ENCODE peak calls at places on chromosome 7, in four cellular contexts. U is H1, E is H9, A is IMR-90. C is an unnamed sample.
A peak's percentile ranks its signal among the peaks of the same experiment; 100 is the strongest.

GRCh38 chr7:77368974-77369373 is 47.2 kb downstream of the GSAP start:
- DNase-seq in U (no peak), E (no peak), A (peak; percentile 16), C (no peak)

GRCh38 chr7:94188350-94188749 is 184.2 kb upstream of the BET1 start:
- DNase-seq in E (no peak), U (no peak), A (no peak), C (no peak)

GRCh38 chr7:26100940-26101339 is 51.1 kb upstream of the NFE2L3 start:
- DNase-seq in A (no peak), U (no peak), E (no peak), C (no peak)

GRCh38 chr7:30260246-30260768 is 24.1 kb upstream of the ZNRF2 start:
- DNase-seq in E (no peak), A (no peak), U (no peak), C (no peak)

GRCh38 chr7:29139191-29139590 is 7.1 kb downstream of the CPVL start:
- DNase-seq in A (no peak), E (no peak), U (no peak), C (peak; percentile 40)

GRCh38 chr7:131087756-131088658 is 239.7 kb upstream of the MKLN1 start:
- DNase-seq in U (no peak), A (no peak), E (no peak), C (peak; percentile 79)

GRCh38 chr7:3009086-3009485 is 34.6 kb downstream of the CARD11 start:
- DNase-seq in U (no peak), A (no peak), E (no peak), C (no peak)

GRCh38 chr7:114703677-114704076 is 218.2 kb upstream of the MDFIC start:
- DNase-seq in E (no peak), A (peak; percentile 42), U (no peak), C (no peak)

GRCh38 chr7:91913612-91914011 is 27.1 kb upstream of the AKAP9 start:
- DNase-seq in A (peak; percentile 52), E (no peak), U (no peak), C (no peak)

GRCh38 chr7:98078197-98078870 is 28.3 kb upstream of the LMTK2 start:
- DNase-seq in A (no peak), U (no peak), E (no peak), C (no peak)

GRCh38 chr7:36459236-36459960 is 69.7 kb downstream of the ANLN start:
- DNase-seq in U (no peak), E (no peak), A (no peak), C (peak; percentile 94)

GRCh38 chr7:109479388-109479787 is 909.7 kb downstream of the DNAJB9 start:
- DNase-seq in A (no peak), U (no peak), E (no peak), C (no peak)

GRCh38 chr7:51647931-51648351 is 331.3 kb upstream of the COBL start:
- DNase-seq in E (no peak), A (no peak), U (no peak), C (no peak)

GRCh38 chr7:18495412-18496335 is at the start of gene HDAC9:
- DNase-seq in E (peak; percentile 66), A (peak; percentile 48), U (no peak), C (peak; percentile 83)

GRCh38 chr7:80312139-80312661 is 177.6 kb downstream of the GNAI1 start:
- DNase-seq in A (peak; percentile 94), E (no peak), U (no peak), C (peak; percentile 87)

GRCh38 chr7:18468794-18469193 is 26.8 kb upstream of the HDAC9 start:
- DNase-seq in U (no peak), E (no peak), A (no peak), C (no peak)

GRCh38 chr7:32059289-32060045 is 10.7 kb downstream of the PDE1C start:
- DNase-seq in A (peak; percentile 71), U (no peak), E (no peak), C (peak; percentile 4)

GRCh38 chr7:85407401-85407800 is 220.5 kb upstream of the SEMA3D start:
- DNase-seq in U (no peak), A (no peak), E (no peak), C (no peak)

GRCh38 chr7:56175086-56175760 is 59.0 kb upstream of the NUPR2 start:
- DNase-seq in A (no peak), U (no peak), E (no peak), C (no peak)

DNA sequence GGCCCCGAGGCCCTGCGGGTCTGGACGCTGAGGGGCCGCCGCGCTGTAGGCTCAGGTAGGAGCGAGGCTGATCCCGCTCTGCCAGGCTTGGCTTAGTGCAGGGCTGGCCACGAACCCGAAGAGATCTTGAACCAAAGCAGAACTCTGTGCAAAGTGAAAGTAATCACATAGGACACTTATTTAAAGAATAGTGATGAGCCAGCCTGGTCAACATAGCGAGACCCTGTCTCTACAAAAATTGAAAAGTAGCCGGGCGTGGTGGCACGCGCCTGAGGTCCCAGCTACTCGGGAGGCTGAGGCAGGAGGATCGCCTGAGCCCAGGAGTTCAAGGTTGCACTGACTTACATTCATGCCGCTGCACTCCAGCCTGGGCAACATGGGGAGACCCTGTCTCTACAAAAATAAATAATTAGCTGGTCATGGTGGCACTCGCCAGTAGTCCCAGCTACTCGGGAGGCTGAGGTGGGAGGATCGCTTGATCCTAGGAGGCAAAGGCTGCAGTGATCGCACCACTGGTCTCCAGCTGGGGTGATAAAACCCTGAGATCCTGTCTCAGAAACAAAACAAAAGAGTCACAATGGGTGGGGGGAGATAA is 538 bp downstream of the ZSCAN25 start:
- DNase-seq in E (no peak), U (no peak), A (no peak), C (peak; percentile 86)
- H3K4ac ChIP-seq in E (no peak overlapping the region), U (no peak overlapping the region), A (peak overlapping the region; percentile 72), C (peak overlapping the region; percentile 57)

DNA sequence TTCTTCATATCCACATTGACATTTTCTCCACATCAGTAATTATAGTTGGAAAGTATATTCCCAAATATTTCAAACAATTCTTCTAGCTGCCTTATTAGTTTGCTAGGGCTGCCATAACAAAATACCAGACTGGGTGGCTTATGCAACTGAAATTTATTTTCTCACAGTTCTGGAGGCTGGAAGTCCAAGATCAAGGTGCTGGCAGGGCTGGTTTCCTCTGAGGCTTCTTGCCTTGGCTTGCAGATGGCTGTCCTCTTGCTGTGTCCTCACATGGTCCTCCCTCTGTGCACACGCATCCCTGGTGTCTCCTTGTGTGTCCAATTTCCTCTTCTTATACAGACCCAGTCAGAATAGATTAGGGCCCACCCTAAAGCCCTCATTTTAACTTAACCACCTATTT is 34.5 kb downstream of the DOCK4 start:
- DNase-seq in U (no peak), E (no peak), A (no peak), C (no peak)
- H3K4ac ChIP-seq in U (no peak overlapping the region), E (no peak overlapping the region), A (no peak overlapping the region), C (no peak overlapping the region)

DNA sequence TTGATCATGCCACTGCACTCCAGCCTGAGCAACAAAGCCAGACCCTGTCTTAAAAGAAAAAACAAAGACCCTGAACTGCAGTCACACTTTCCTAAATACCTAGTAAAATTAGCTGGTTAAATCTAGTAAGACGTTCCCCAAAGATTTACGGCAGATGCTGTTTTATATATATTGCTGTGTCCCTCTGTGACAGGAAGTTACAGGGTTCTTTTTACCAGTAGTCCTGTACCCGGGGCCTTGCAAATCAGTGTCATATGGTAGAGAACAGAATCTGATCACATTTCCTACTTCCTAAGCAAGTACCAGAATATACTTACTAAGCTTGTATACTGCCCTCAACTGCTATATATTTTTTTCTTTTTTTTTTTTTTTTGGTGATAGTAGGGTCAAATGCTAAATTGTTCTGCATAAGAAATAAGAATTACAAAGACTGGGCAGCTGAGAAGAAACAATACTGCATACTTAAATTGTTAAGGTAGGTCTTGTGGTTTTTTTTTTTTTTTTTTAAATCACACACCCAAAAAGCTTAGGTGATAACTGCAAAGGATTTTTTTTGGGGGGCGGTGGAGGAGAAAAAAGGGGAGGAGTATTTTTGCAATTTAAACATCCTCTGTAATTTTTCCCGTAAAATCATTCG is 27.3 kb upstream of the KMT2E start:
- DNase-seq in E (no peak), A (no peak), U (no peak), C (no peak)
- H3K4ac ChIP-seq in E (no peak overlapping the region), A (no peak overlapping the region), U (no peak overlapping the region), C (no peak overlapping the region)

DNA sequence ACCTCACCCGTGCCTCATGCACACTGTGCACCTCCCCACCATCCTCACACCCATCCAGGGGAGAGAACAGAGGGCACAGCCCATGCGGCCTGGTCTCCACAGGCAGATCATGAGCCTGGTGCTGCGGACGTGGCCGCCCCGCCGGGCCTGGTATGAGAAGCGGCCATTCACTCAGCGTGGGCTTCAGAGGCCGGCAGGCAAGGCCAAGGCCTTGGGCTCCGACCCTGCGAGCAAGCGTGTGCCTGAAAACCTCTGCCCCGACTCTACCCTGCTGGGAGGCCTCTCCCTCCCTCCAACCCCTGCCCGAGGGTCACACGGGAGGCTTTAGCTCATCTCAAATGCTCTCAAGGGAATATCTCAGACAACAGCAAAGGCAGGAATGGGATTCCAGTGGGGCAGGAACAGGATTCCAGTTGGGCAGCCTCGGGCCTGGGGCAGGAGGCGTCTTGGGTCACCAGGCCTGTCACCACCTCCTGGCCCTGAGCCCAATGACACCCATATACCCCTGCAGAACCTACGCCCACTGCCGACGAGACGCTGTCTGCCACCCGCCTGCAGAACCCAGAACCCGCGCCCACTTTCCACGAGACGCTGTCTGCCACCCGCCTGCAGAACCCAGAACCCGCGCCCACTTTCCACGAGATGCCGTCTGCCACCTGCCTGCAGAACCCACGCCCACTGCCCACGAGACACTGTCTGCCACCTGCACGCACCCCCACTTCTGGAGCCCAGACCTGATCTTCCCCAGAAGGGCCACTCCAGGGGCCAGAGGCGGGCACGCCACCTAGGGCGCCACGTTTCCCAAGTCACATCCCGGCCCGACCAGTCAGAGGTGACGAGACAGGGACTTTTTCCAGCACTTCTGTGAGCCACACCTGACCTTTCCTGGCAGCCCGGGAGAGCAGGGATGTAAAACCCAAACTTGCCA is 38.9 kb downstream of the ADAP1 start:
- DNase-seq in E (no peak), U (no peak), A (no peak), C (no peak)
- H3K4ac ChIP-seq in E (no peak overlapping the region), U (no peak overlapping the region), A (no peak overlapping the region), C (no peak overlapping the region)

GRCh38 chr7:1532456-1533254 is 2.2 kb downstream of the MAFK start:
- DNase-seq in E (no peak), U (no peak), A (peak; percentile 96), C (no peak)

GRCh38 chr7:1533569-1534329 is 3.2 kb downstream of the MAFK start:
- DNase-seq in U (no peak), A (peak; percentile 95), E (no peak), C (peak; percentile 83)

GRCh38 chr7:1534330-1535099 is 4.0 kb downstream of the MAFK start:
- DNase-seq in U (no peak), E (no peak), A (no peak), C (no peak)

GRCh38 chr7:1531979-1532455 is 1.5 kb downstream of the MAFK start:
- DNase-seq in U (no peak), E (no peak), A (no peak), C (no peak)

GRCh38 chr7:1533255-1533568 is 2.7 kb downstream of the MAFK start:
- DNase-seq in E (no peak), U (no peak), A (no peak), C (no peak)
- H3K4ac ChIP-seq in E (no peak overlapping the region), U (no peak overlapping the region), A (peak overlapping the region; percentile 89), C (no peak overlapping the region)

GRCh38 chr7:66682350-66683093 is 53.8 kb downstream of the KCTD7 start:
- DNase-seq in A (peak; percentile 64), E (no peak), U (no peak), C (peak; percentile 52)
- H3K4ac ChIP-seq in A (peak overlapping the region; percentile 41), E (no peak overlapping the region), U (no peak overlapping the region), C (no peak overlapping the region)

C was measured in mesendoderm.